ENCODE peak calls at places on chromosomes 2 and 18, in five cellular contexts. G is AG09319, E is uterus, Q is activated B cell treated with CpG ODN at 0.5 μM for 24 hours, V is endothelial cell. R is an unnamed sample.

GRCh38 chr2:107721581-107721980 is 105.1 kb upstream of the RGPD4 start:
- DNase-seq in E (no peak), V (no peak), Q (no peak), G (no peak), R (no peak)

GRCh38 chr2:217988014-217988839 is 14.6 kb downstream of the TNS1 start:
- DNase-seq in E (peak; percentile 86), V (peak; percentile 91), G (no peak), Q (peak; percentile 60), R (peak; percentile 62)

GRCh38 chr2:98909381-98910211 is 26.4 kb downstream of the CRACDL start:
- DNase-seq in E (no peak), Q (no peak), G (no peak), V (peak; percentile 69), R (no peak)

GRCh38 chr18:68270009-68270408 is 444.9 kb downstream of the TMX3 start:
- DNase-seq in G (no peak), Q (no peak), V (no peak), E (no peak), R (no peak)

GRCh38 chr2:3793233-3793632 is 89.9 kb downstream of the DCDC2C start:
- DNase-seq in V (no peak), G (no peak), Q (no peak), E (no peak), R (no peak)

GRCh38 chr2:116680537-116680936 is 1134.0 kb upstream of the DDX18 start:
- DNase-seq in Q (no peak), V (no peak), G (no peak), E (no peak), R (no peak)

GRCh38 chr2:212915121-212915782 is 236.2 kb downstream of the IKZF2 start:
- DNase-seq in V (no peak), G (no peak), E (no peak), Q (no peak), R (no peak)

GRCh38 chr2:242027676-242028450 is 158.3 kb downstream of the RTP5 start:
- DNase-seq in V (no peak), G (no peak), E (peak; percentile 2), Q (no peak), R (peak; percentile 3)

GRCh38 chr2:210503622-210504300 is 27.2 kb upstream of the LANCL1 start:
- DNase-seq in G (no peak), E (no peak), V (no peak), Q (no peak), R (no peak)

GRCh38 chr2:20599861-20600461 is 50.9 kb downstream of the HS1BP3 start:
- DNase-seq in E (peak; percentile 16), G (no peak), Q (no peak), V (no peak), R (no peak)

GRCh38 chr2:134412639-134412999 is 158.7 kb downstream of the MGAT5 start:
- DNase-seq in E (no peak), V (no peak), G (no peak), Q (no peak), R (no peak)

GRCh38 chr2:166234112-166234846 is 106.5 kb upstream of the SCN1A start:
- DNase-seq in G (no peak), E (no peak), V (no peak), Q (no peak), R (no peak)

GRCh38 chr2:215107229-215108056 is 31.0 kb downstream of the ABCA12 start:
- DNase-seq in G (no peak), V (no peak), E (no peak), Q (no peak), R (no peak)

GRCh38 chr2:189835855-189836558 is 51.8 kb downstream of the PMS1 start:
- DNase-seq in E (no peak), V (no peak), Q (no peak), G (no peak), R (no peak)

GRCh38 chr2:226114436-226114835 is 685.2 kb downstream of the IRS1 start:
- DNase-seq in Q (no peak), V (no peak), G (no peak), E (no peak), R (no peak)

GRCh38 chr2:188852752-188853151 is 121.4 kb upstream of the COL3A1 start:
- DNase-seq in V (no peak), Q (no peak), G (peak; percentile 19), E (no peak), R (no peak)

GRCh38 chr18:35143615-35144596 is 96.9 kb upstream of the ZNF397 start:
- DNase-seq in G (peak; percentile 22), E (peak; percentile 48), V (peak; percentile 55), Q (no peak), R (no peak)

GRCh38 chr2:203347375-203347774 is 19.2 kb downstream of the ABI2 start:
- DNase-seq in E (no peak), V (no peak), Q (no peak), G (no peak), R (no peak)

GRCh38 chr2:209307161-209308001 is 116.5 kb upstream of the MAP2 start:
- DNase-seq in Q (no peak), E (no peak), V (no peak), G (no peak), R (no peak)

GRCh38 chr2:160388464-160389263 is 104.9 kb downstream of the RBMS1 start:
- DNase-seq in E (no peak), G (no peak), Q (no peak), V (no peak), R (peak; percentile 30)

GRCh38 chr2:95016616-95017307 is 8.7 kb upstream of the MAL start:
- DNase-seq in E (no peak), G (no peak), V (no peak), Q (no peak), R (no peak)

GRCh38 chr2:27249891-27250651 is 12.8 kb downstream of the SLC30A3 start:
- DNase-seq in Q (no peak), G (no peak), E (no peak), V (peak; percentile 79), R (peak; percentile 32)

GRCh38 chr2:231930601-231931281 is 4.5 kb upstream of the NPPC start:
- DNase-seq in E (peak; percentile 82), V (no peak), Q (no peak), G (no peak), R (no peak)

GRCh38 chr2:219496781-219497494 is 1.8 kb upstream of the GMPPA start:
- DNase-seq in G (no peak), Q (no peak), V (no peak), E (no peak), R (no peak)

GRCh38 chr18:45589559-45590041 is 25.7 kb upstream of the SLC14A2 start:
- DNase-seq in G (peak; percentile 80), Q (no peak), V (no peak), E (peak; percentile 56), R (no peak)

GRCh38 chr2:3493610-3493997 is 25.7 kb downstream of the ADI1 start:
- DNase-seq in Q (no peak), V (no peak), E (peak; percentile 82), G (no peak), R (no peak)

GRCh38 chr2:219578811-219579210 is 6.7 kb downstream of the INHA start:
- DNase-seq in Q (no peak), E (no peak), V (no peak), G (no peak), R (no peak)

DNA sequence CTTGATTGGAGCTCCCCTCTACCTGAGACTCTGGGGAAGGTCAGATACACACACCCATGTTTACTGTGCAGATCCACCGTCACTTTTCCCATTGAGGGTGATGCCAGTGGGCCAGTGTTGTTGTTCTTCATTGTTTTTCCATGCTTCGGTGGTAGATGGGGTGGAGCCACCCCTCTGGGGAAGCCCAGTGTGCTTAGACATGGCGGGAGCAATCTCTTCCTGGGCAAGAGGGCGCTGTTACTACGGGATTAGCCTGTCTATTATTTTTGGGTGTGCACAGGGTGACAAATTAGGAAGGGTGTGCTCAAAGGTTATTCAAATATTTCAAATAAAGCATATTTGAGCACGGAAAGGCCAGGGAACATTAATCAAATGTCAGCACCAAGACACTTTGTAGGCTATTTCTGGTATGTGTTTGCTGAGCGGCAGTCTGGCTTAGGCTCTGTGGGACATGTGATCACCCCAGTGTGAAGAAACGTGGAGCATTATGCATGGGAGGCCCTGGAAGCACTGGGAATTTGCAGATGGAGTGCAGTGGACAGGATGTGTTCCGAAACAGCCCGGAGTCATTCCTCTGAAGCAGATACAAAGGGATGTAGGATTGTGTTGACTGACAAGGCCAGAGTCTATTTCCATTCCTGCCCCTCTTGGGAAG is 34.8 kb upstream of the SMIM21 start:
- DNase-seq in E (no peak), Q (no peak), G (no peak), V (no peak), R (no peak)
- TF ChIP-seq CTCF in E (no peak), Q (no peak), G (no peak), V (no peak), R (no peak)

DNA sequence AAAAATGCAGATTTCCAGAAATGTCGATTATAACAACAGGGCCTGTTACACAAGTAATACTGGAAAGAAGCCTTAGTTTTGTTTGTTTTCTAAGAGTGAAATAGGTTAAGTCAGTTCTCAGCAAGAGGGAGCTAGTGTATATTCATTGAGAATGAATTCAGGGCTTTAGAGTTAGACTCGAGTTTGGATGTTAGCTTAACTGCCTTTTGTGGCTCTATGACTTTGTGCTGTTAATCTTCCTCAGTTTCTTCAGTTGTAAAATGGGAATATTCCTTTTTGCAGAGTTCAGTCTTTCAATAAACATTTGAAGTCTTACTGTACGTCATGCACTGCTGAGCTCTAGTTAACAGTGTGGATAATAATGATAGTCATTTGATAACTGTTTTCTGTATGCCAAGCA is 989 bp downstream of the NDUFV2 start:
- DNase-seq in V (no peak), E (no peak), G (no peak), Q (no peak), R (no peak)
- TF ChIP-seq CTCF in V (no peak), E (peak; percentile 29), G (peak; percentile 4), Q (no peak), R (peak; percentile 12)

GRCh38 chr18:14976736-14977430 is 228.9 kb downstream of the ANKRD30B start:
- DNase-seq in Q (no peak), G (peak; percentile 16), V (no peak), E (no peak), R (no peak)
- TF ChIP-seq CTCF in Q (no peak), G (peak; percentile 33), V (no peak), E (no peak), R (no peak)

GRCh38 chr2:96685592-96686459 is 43.3 kb downstream of the FER1L5 start:
- DNase-seq in E (no peak), Q (no peak), V (no peak), G (no peak), R (no peak)
- TF ChIP-seq CTCF in E (no peak), Q (no peak), V (no peak), G (no peak), R (no peak)

DNA sequence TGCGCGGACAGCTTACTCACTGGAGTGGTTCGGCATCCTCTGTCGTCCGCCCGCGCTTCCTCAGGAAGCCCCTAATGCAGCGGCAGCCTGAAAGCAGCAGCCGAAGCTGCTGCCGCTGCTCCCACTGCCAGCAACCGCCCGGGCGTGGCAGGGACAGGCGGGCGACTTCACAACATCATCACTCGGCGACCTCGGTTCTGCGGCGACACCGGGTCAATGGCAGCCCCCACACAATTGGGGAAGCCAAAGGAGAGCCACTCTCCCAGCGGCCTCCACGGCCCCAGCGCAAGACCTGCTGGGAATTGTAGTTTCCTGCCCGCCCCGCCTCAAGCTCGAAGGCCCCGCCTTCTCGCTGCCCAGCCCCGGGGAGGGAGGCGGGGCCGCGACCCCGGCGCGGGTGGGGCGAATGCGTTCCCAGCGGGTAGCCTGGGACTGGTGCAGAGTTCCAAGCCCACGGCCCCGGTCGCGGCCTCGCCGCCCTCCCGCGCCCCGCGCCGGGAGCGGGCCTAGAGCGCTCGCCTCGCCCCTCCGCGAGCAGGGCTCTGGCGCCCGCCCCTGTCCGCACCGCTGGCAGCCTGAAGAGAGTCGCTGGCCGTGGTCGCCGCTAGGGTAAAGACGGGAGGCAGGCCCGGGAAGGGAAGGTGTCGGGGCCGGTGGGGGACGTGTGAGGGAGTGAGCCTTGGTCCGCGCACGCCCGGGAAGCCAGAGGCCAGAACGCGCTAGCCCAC is at the start of the genes STRADB and TRAK2:
- DNase-seq in V (peak; percentile 90), G (peak; percentile 88), E (peak; percentile 93), Q (peak; percentile 89), R (peak; percentile 92)
- TF ChIP-seq CTCF in V (peak; percentile 20), G (peak; percentile 10), E (no peak), Q (no peak), R (peak; percentile 18)

R was measured in natural killer cell.